ENCODE peak calls at places on chromosomes 11 and 22, in ten cellular contexts. H is thyroid gland; K is endothelial cell; O is lower lobe of right lung; J is hypothalamus; Z is GM10248; A is astrocyte; I is skeletal muscle cell; V is foreskin keratinocyte; R is activated T-helper 9 cell treated with anti-CD3 and anti-CD28 coated beads, Interleukin-2, amount 50 U/mL, for 16 hours. Q is an unnamed sample.

GRCh38 chr22:48354082-48354481 is 1473.6 kb downstream of the BRD1 start:
- DNase-seq in H (no peak), J (no peak), V (no peak), K (no peak), O (no peak), A (no peak), Z (no peak), R (no peak), I (no peak), Q (no peak)

GRCh38 chr11:119592642-119593041 is 136.4 kb downstream of the NECTIN1 start:
- DNase-seq in J (peak), H (no peak), O (no peak), R (no peak), K (no peak), V (no peak), A (no peak), Z (no peak), I (no peak), Q (no peak)

GRCh38 chr11:71477637-71478011 is 24.6 kb downstream of the NADSYN1 start:
- DNase-seq in V (no peak), Z (no peak), A (no peak), R (no peak), O (no peak), J (no peak), I (no peak), K (no peak), H (no peak), Q (no peak)

GRCh38 chr11:17351510-17352176 is at the start of gene NCR3LG1:
- DNase-seq in V (peak), R (peak), I (peak), J (no peak), H (peak), K (peak), O (peak), A (peak), Z (peak), Q (no peak)

GRCh38 chr11:3735827-3736226 is 61.5 kb downstream of the NUP98 start:
- DNase-seq in O (no peak), I (no peak), A (peak), J (no peak), V (peak), R (no peak), Z (no peak), K (no peak), H (no peak), Q (no peak)

GRCh38 chr11:1852271-1852877 is 510 bp upstream of the LSP1 start:
- DNase-seq in A (no peak), O (no peak), J (no peak), I (no peak), V (no peak), Z (no peak), H (no peak), K (no peak), R (no peak), Q (no peak)

GRCh38 chr11:106389096-106389495 is 311.6 kb downstream of the AASDHPPT start:
- DNase-seq in R (no peak), J (no peak), H (no peak), Z (no peak), V (peak), A (peak), K (no peak), I (peak), O (no peak), Q (no peak)

GRCh38 chr11:14642873-14643696 is 519 bp upstream of the PDE3B start:
- DNase-seq in H (no peak), A (no peak), I (no peak), V (no peak), J (no peak), O (no peak), Z (no peak), R (no peak), K (no peak), Q (no peak)

GRCh38 chr11:13463779-13464290 is 813 bp upstream of the BTBD10 start:
- DNase-seq in A (no peak), R (no peak), O (no peak), J (no peak), K (no peak), Z (no peak), I (no peak), H (no peak), V (no peak), Q (no peak)

GRCh38 chr22:49212002-49212401 is 615.7 kb downstream of the BRD1 start:
- DNase-seq in A (no peak), I (no peak), Z (no peak), J (no peak), H (no peak), O (peak), K (no peak), V (no peak), R (no peak), Q (no peak)

GRCh38 chr11:44149651-44150050 is 54.2 kb downstream of the EXT2 start:
- DNase-seq in K (no peak), R (no peak), O (no peak), H (no peak), J (no peak), A (peak), V (no peak), I (no peak), Z (no peak), Q (no peak)

GRCh38 chr11:17498058-17498457 is 21.4 kb upstream of the ABCC8 start:
- DNase-seq in A (no peak), R (no peak), Z (no peak), J (no peak), I (no peak), K (no peak), H (no peak), V (no peak), O (no peak), Q (no peak)

GRCh38 chr11:11081273-11081672 is 223.4 kb upstream of the ZBED5 start:
- DNase-seq in O (no peak), V (no peak), I (no peak), A (no peak), H (peak), J (no peak), Z (no peak), K (no peak), R (no peak), Q (no peak)

GRCh38 chr11:78377625-78378418 is 39.8 kb downstream of the GAB2 start:
- DNase-seq in Z (no peak), I (no peak), H (no peak), R (no peak), A (no peak), V (no peak), K (no peak), O (no peak), J (no peak), Q (no peak)

GRCh38 chr11:32827276-32827675 is 2.5 kb upstream of the PRRG4 start:
- DNase-seq in J (no peak), K (no peak), Z (no peak), H (no peak), A (no peak), V (no peak), O (no peak), R (no peak), I (no peak), Q (no peak)

Q was measured in HS-5.